ENCODE peak calls at places on chromosomes 6 and 20, in four cellular contexts. H is HFF-Myc, E is upper lobe of right lung, X is astrocyte of the cerebellum. J is an unnamed sample.

GRCh38 chr20:7665311-7665863 is 274.9 kb downstream of the HAO1 start:
- DNase-seq in H (no peak), E (no peak), X (no peak), J (no peak)

GRCh38 chr20:18506744-18507143 is 996 bp upstream of the SEC23B start:
- DNase-seq in H (no peak), E (no peak), X (no peak), J (no peak)

GRCh38 chr6:44831002-44831610 is 443.6 kb downstream of the CDC5L start:
- DNase-seq in H (no peak), E (no peak), X (peak), J (peak)

GRCh38 chr6:116524236-116524635 is 12.8 kb downstream of the CALHM5 start:
- DNase-seq in H (no peak), E (no peak), X (no peak), J (no peak)

GRCh38 chr6:148761532-148761951 is 14.7 kb downstream of the UST start:
- DNase-seq in H (no peak), E (peak), X (no peak), J (no peak)

GRCh38 chr6:149967591-149967990 is 3.8 kb downstream of the ULBP1 start:
- DNase-seq in H (no peak), E (no peak), X (no peak), J (no peak)

GRCh38 chr6:142407685-142408273 is 106.0 kb downstream of the ADGRG6 start:
- DNase-seq in H (no peak), E (no peak), X (no peak), J (no peak)

GRCh38 chr6:136547336-136547735 is 2.9 kb downstream of the MAP7 start:
- DNase-seq in H (no peak), E (no peak), X (peak), J (no peak)

GRCh38 chr6:43639984-43640800 is 4.6 kb downstream of the MAD2L1BP start:
- DNase-seq in H (no peak), E (no peak), X (no peak), J (no peak)

GRCh38 chr6:43173496-43174262 is 2.6 kb downstream of the SRF start:
- DNase-seq in H (no peak), E (no peak), X (no peak), J (no peak)

GRCh38 chr20:14198416-14198815 is 139.0 kb downstream of the FLRT3 start:
- DNase-seq in H (no peak), E (no peak), X (no peak), J (no peak)

GRCh38 chr20:21353236-21353635 is 44.1 kb downstream of the NKX2-4 start:
- DNase-seq in H (no peak), E (no peak), X (no peak), J (no peak)

DNA sequence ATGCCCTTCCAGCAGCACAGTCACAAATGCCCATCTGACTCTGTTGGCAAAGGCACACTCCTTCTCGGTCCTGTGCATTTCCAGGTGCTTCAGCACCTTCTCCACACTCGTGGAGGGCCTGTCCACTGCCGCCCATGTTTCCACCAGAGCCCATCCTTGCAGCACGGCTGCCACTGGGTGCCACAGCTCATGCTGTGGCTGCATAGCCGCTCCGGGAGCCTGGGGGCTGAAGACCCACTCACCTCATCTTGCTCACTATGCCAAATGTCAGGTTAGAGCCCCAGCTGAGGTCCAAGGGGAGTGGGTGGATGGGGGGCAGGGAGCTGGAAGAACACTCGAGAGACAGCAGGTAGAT is 6.9 kb downstream of the ZKSCAN3 start:
- DNase-seq in H (no peak), E (no peak), X (no peak), J (no peak)
- H3K4me3 ChIP-seq in H (no peak), E (no peak), X (no peak), J (no peak)

DNA sequence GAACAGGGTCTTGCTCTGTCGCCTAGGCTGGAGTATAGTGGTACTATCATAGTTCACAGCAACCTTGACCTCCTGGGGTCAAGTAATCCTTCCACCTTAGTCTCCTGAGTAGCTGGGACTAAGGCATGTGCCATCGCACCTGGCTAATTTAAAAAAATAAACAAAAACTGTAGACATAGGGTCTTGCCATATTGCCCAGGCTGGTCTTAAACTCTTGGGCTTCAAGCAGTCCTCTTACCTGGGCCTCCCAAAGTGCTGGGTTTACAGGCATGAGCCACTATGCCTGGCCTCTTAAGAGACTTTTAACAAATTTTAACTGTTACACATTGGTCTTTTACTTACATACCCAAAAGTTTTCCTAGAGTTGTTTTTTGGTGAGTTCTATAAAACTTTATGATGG is 12.4 kb downstream of the CD2AP start:
- DNase-seq in H (no peak), E (no peak), X (no peak), J (no peak)
- H3K4me3 ChIP-seq in H (no peak), E (no peak), X (no peak), J (no peak)

GRCh38 chr20:33083544-33084340 is 4.3 kb downstream of the BPIFB4 start:
- DNase-seq in H (no peak), E (no peak), X (no peak), J (no peak)
- H3K4me3 ChIP-seq in H (no peak), E (no peak), X (no peak), J (no peak)

GRCh38 chr6:11773013-11773412 is 5.6 kb downstream of the ADTRP start:
- DNase-seq in H (no peak), E (no peak), X (no peak), J (no peak)
- H3K4me3 ChIP-seq in H (no peak), E (no peak), X (no peak), J (no peak)

GRCh38 chr20:408843-409696 is 971 bp downstream of the RBCK1 start:
- DNase-seq in H (no peak), E (no peak), X (no peak), J (no peak)

GRCh38 chr20:407097-407952 is 774 bp upstream of the RBCK1 start:
- DNase-seq in H (peak), E (peak), X (peak), J (peak)

GRCh38 chr20:407953-408842 is at the start of gene RBCK1:
- DNase-seq in H (no peak), E (peak), X (peak), J (peak)

GRCh38 chr20:412081-412480 is 4.0 kb downstream of the RBCK1 start:
- DNase-seq in H (no peak), E (no peak), X (no peak), J (no peak)

DNA sequence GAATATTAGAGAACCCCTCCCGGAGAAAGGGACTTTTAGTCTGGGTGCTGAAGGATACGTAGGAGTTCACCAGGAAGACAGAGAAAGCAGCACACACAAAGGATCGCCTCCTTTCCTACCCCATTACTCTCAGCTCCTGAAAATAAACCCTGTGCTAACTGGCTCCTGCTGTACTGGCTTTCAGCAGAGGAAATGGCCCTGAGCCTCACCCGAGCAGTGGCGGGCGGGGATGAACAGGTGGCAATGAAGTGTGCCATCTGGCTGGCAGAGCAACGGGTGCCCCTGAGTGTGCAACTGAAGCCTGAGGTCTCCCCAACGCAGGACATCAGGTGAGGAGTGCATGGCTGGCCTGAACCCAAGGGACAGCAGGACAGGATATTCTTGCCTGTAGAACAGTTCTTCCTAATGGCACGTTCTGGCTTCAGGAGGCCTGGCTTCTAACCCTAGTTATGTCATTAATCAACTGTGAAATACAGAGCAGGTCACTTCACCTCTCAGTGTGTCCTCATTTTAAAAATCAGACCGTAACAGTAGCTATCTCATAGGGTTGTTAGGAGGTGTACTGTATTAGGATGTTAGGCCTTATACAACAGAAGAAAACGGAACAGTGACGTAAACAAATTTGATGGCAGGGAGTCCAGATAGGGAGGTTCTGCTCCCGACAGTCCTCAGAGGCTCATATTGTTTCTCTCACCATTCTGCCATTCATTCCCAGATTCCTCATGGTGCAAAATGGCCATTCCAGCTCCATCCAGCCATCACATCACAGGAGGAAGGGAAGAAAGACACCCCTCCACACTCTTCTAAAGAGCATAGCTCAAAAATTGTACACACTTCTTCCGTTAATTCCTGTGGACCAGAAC is 1.8 kb downstream of the RBCK1 start:
- DNase-seq in H (no peak), E (no peak), X (no peak), J (no peak)
- H3K4me3 ChIP-seq in H (peak), E (peak), X (peak), J (peak)

GRCh38 chr6:133551436-133551835 is 310.3 kb downstream of the EYA4 start:
- DNase-seq in H (no peak), E (no peak), X (no peak), J (no peak)
- H3K4me3 ChIP-seq in H (no peak), E (no peak), X (no peak), J (no peak)

GRCh38 chr6:169008641-169009040 is 245.0 kb downstream of the THBS2 start:
- DNase-seq in H (no peak), E (no peak), X (no peak), J (no peak)
- H3K4me3 ChIP-seq in H (no peak), E (no peak), X (no peak), J (no peak)

GRCh38 chr20:22585786-22586493 is 1.6 kb upstream of the FOXA2 start:
- DNase-seq in H (no peak), E (no peak), X (no peak), J (no peak)

GRCh38 chr20:22584922-22585785 is 782 bp upstream of the FOXA2 start:
- DNase-seq in H (no peak), E (peak), X (no peak), J (no peak)

GRCh38 chr20:22583773-22584629 is at the start of gene FOXA2:
- DNase-seq in H (no peak), E (peak), X (no peak), J (no peak)

GRCh38 chr20:22584630-22584921 is 204 bp upstream of the FOXA2 start:
- DNase-seq in H (no peak), E (no peak), X (no peak), J (no peak)

GRCh38 chr20:22586645-22587310 is 2.4 kb upstream of the FOXA2 start:
- DNase-seq in H (no peak), E (peak), X (no peak), J (no peak)
- H3K4me3 ChIP-seq in H (no peak), E (peak), X (no peak), J (no peak)

GRCh38 chr20:35409542-35409941 is 2.2 kb downstream of the UQCC1 start:
- DNase-seq in H (no peak), E (no peak), X (no peak), J (no peak)

GRCh38 chr20:35405775-35406174 is 6.0 kb downstream of the UQCC1 start:
- DNase-seq in H (no peak), E (no peak), X (no peak), J (no peak)

GRCh38 chr20:35408270-35408669 is 3.5 kb downstream of the UQCC1 start:
- DNase-seq in H (no peak), E (no peak), X (no peak), J (no peak)

GRCh38 chr20:35404614-35405259 is 7.0 kb downstream of the UQCC1 start:
- DNase-seq in H (no peak), E (no peak), X (no peak), J (no peak)

GRCh38 chr20:35410613-35411012 is 1.2 kb downstream of the UQCC1 start:
- DNase-seq in H (no peak), E (no peak), X (no peak), J (no peak)
- H3K4me3 ChIP-seq in H (peak), E (peak), X (peak), J (peak)

GRCh38 chr20:51525241-51526104 is 17.0 kb downstream of the NFATC2 start:
- DNase-seq in H (no peak), E (no peak), X (no peak), J (no peak)

GRCh38 chr20:51526105-51526470 is 16.4 kb downstream of the NFATC2 start:
- DNase-seq in H (no peak), E (no peak), X (no peak), J (no peak)

GRCh38 chr20:51528263-51529026 is 14.1 kb downstream of the NFATC2 start:
- DNase-seq in H (no peak), E (no peak), X (no peak), J (no peak)

GRCh38 chr20:51529027-51529749 is 13.3 kb downstream of the NFATC2 start:
- DNase-seq in H (no peak), E (no peak), X (no peak), J (no peak)

DNA sequence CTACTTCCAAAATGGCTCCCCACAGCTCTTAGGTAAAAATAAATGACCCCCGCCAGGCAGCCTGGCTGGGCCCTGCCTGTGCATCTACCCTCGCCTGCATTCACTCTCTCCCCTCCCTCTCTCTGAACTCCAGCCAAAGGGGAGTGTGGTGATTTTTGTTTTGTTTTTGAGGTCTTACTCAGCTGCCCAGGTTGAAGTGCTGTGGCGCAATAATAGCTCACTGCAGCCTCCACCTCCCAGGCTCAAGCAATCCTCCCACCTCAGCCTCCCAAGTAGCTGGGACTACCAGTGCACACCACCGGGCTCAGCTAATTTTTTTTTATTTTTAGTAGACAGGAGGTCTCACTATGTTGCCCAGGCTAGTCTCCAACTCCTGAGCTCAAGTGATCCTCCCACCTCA is 15.8 kb downstream of the NFATC2 start:
- DNase-seq in H (no peak), E (no peak), X (no peak), J (no peak)
- H3K4me3 ChIP-seq in H (no peak), E (no peak), X (no peak), J (no peak)